ENCODE peak calls at places on chromosomes 13 and 19, in seven cellular contexts. Z is tibial nerve, D is iPS DF 6.9, E is mammary epithelial cell, M is stomach, I is mesendoderm, N is lower lobe of right lung. T is an unnamed sample. For H3K4me1, the result is how much of the 10 kb centered on the place peaks cover.

GRCh38 chr19:920051-920857 is 3.1 kb downstream of the KISS1R start:
- DNase-seq in Z (no peak), M (no peak), I (no peak), D (no peak), N (no peak), E (peak), T (peak)

GRCh38 chr13:42211704-42212103 is 60.2 kb upstream of the AKAP11 start:
- DNase-seq in E (peak), D (no peak), N (no peak), I (no peak), M (no peak), Z (no peak), T (no peak)

GRCh38 chr19:2166741-2167738 is 3.3 kb downstream of the DOT1L start:
- DNase-seq in N (peak), E (peak), I (no peak), Z (peak), M (peak), D (no peak), T (no peak)

GRCh38 chr13:23766199-23766771 is 122.9 kb downstream of the MIPEP start:
- DNase-seq in N (no peak), Z (no peak), M (no peak), E (no peak), I (no peak), D (no peak), T (no peak)

GRCh38 chr19:45960595-45961235 is 12.9 kb downstream of the NOVA2 start:
- DNase-seq in E (no peak), M (no peak), N (no peak), I (peak), D (no peak), Z (no peak), T (no peak)

GRCh38 chr19:51887522-51888498 is at the start of gene ZNF577:
- DNase-seq in D (peak), E (peak), Z (peak), N (peak), I (peak), M (peak), T (peak)

GRCh38 chr13:22114630-22115311 is 443.9 kb downstream of the FGF9 start:
- DNase-seq in E (no peak), I (no peak), Z (no peak), N (peak), M (no peak), D (no peak), T (no peak)

GRCh38 chr19:10544242-10544752 is 593 bp downstream of the ATG4D start:
- DNase-seq in N (no peak), D (no peak), I (peak), E (no peak), M (peak), Z (no peak), T (no peak)

GRCh38 chr13:79455331-79455730 is 25.6 kb upstream of the NDFIP2 start:
- DNase-seq in D (no peak), E (peak), Z (no peak), N (no peak), I (peak), M (no peak), T (no peak)

GRCh38 chr13:73677041-73677589 is 457.1 kb downstream of the KLF12 start:
- DNase-seq in N (no peak), Z (no peak), D (no peak), E (peak), I (peak), M (no peak), T (peak)

GRCh38 chr19:3434630-3435553 is 45.4 kb downstream of the SMIM24 start:
- DNase-seq in D (peak), I (peak), N (peak), Z (peak), M (peak), E (peak), T (peak)

GRCh38 chr13:99958402-99959126 is 13.0 kb downstream of the ZIC5 start:
- DNase-seq in D (no peak), E (no peak), Z (no peak), I (peak), M (peak), N (no peak), T (no peak)

GRCh38 chr19:45121827-45122345 is 28.9 kb downstream of the PPP1R37 start:
- DNase-seq in E (no peak), D (no peak), I (no peak), M (no peak), N (no peak), Z (no peak), T (no peak)

GRCh38 chr19:3397266-3398022 is 31.1 kb downstream of the NFIC start:
- DNase-seq in N (peak), D (no peak), I (no peak), E (peak), M (peak), Z (peak), T (no peak)

GRCh38 chr19:56091066-56091490 is 30.0 kb downstream of the ZNF787 start:
- DNase-seq in D (no peak), M (no peak), I (no peak), N (no peak), E (peak), Z (no peak), T (no peak)

GRCh38 chr13:106587787-106588186 is 19.9 kb upstream of the ARGLU1 start:
- DNase-seq in D (no peak), Z (no peak), E (no peak), N (no peak), I (no peak), M (no peak), T (no peak)

GRCh38 chr13:79528759-79529191 is 47.8 kb downstream of the NDFIP2 start:
- DNase-seq in N (no peak), E (no peak), Z (no peak), I (no peak), D (no peak), M (no peak), T (no peak)

GRCh38 chr13:27605610-27606200 is 14.6 kb downstream of the LNX2 start:
- DNase-seq in Z (no peak), N (no peak), M (no peak), E (peak), D (no peak), I (no peak), T (no peak)

GRCh38 chr13:79450110-79450509 is 30.8 kb upstream of the NDFIP2 start:
- DNase-seq in D (no peak), N (no peak), I (no peak), Z (no peak), E (no peak), M (no peak), T (no peak)

GRCh38 chr13:80361883-80362327 is 21.0 kb upstream of the SPRY2 start:
- DNase-seq in E (peak), N (no peak), Z (no peak), D (no peak), M (no peak), I (peak), T (no peak)

GRCh38 chr13:73957889-73958288 is 176.3 kb downstream of the KLF12 start:
- DNase-seq in M (no peak), I (no peak), D (no peak), E (no peak), Z (no peak), N (no peak), T (no peak)

GRCh38 chr19:45455707-45456499 is 11.9 kb upstream of the FOSB start:
- DNase-seq in D (no peak), M (peak), N (peak), I (peak), Z (peak), E (peak), T (peak)

GRCh38 chr19:17673937-17674799 is 14.0 kb downstream of the UNC13A start:
- DNase-seq in D (no peak), I (no peak), Z (no peak), M (no peak), E (no peak), N (no peak), T (no peak)

GRCh38 chr19:29285187-29285687 is 72.3 kb upstream of the UQCRFS1 start:
- DNase-seq in M (no peak), N (no peak), D (no peak), E (no peak), Z (no peak), I (no peak), T (no peak)

GRCh38 chr19:7199613-7200533 is 94.3 kb downstream of the INSR start:
- DNase-seq in D (no peak), N (no peak), I (peak), Z (no peak), M (peak), E (no peak), T (no peak)

GRCh38 chr19:4075373-4075772 is 8.7 kb upstream of the ZBTB7A start:
- DNase-seq in D (no peak), E (no peak), Z (no peak), N (peak), I (no peak), M (no peak), T (no peak)

GRCh38 chr13:60397693-60398437 is 845 bp downstream of the TDRD3 start:
- DNase-seq in D (no peak), Z (peak), I (peak), E (peak), N (peak), M (peak), T (peak)

GRCh38 chr13:85828094-85828684 is 29.0 kb upstream of the SLITRK6 start:
- DNase-seq in Z (no peak), I (peak), E (no peak), M (no peak), D (no peak), N (no peak), T (no peak)

GRCh38 chr19:45294291-45295029 is 28.2 kb downstream of the CKM start:
- DNase-seq in D (no peak), I (no peak), M (no peak), Z (no peak), E (no peak), N (no peak), T (no peak)

GRCh38 chr13:67366533-67366932 is 136.4 kb upstream of the PCDH9 start:
- DNase-seq in N (no peak), M (no peak), D (no peak), I (no peak), E (no peak), Z (no peak), T (no peak)

GRCh38 chr13:27923794-27924528 is 4.2 kb downstream of the PDX1 start:
- DNase-seq in E (no peak), Z (no peak), N (no peak), M (no peak), I (no peak), D (no peak), T (no peak)

GRCh38 chr19:15702590-15702930 is 25.3 kb upstream of the OR10H2 start:
- DNase-seq in E (peak), I (peak), D (no peak), N (peak), M (peak), Z (peak), T (no peak)

GRCh38 chr13:20174656-20175405 is 14.0 kb upstream of the GJA3 start:
- DNase-seq in N (peak), D (no peak), E (peak), M (peak), Z (peak), I (peak), T (peak)

GRCh38 chr19:17075860-17076538 is 422 bp downstream of the MYO9B start:
- DNase-seq in D (no peak), Z (no peak), M (peak), I (peak), N (peak), E (peak), T (no peak)

GRCh38 chr19:30437869-30438268 is 65.7 kb downstream of the ZNF536 start:
- DNase-seq in E (no peak), D (no peak), Z (no peak), N (no peak), M (no peak), I (peak), T (no peak)

GRCh38 chr13:106213028-106213427 is 322.4 kb downstream of the EFNB2 start:
- DNase-seq in E (no peak), D (no peak), M (no peak), N (no peak), I (no peak), Z (no peak), T (no peak)

GRCh38 chr19:47187023-47187655 is 43.9 kb downstream of the BBC3 start:
- DNase-seq in I (no peak), E (no peak), Z (no peak), M (no peak), D (no peak), N (no peak), T (no peak)
- H3K4me1 ChIP-seq in I (under half), E (under half), Z (under half), M (under half), D (under half), N (under half), T (under half)

DNA sequence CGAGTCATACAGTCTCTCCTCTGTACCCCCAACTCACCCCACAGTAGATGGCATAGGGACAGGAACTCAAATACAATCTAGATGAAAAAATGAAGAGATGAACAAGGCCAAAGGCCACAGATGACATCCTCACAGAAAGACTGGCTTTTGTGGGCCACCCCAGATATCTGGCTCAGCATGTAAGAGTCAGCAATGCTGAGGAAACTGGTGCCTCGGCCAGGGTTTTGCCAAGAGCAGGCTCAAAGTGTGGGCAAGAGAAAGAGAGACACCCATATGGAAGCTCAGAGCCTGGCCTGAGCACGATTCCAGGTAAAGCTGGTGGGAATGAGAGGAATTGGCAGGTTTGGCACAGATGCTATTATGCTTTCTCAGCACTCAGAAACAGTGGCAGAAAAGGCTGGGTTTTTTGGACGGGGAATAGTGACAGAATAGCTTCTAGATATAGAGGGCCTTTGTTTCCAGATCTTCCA is 460.6 kb downstream of the FOXO1 start:
- DNase-seq in E (no peak), M (no peak), I (no peak), Z (no peak), N (no peak), D (no peak), T (no peak)
- H3K4me3 ChIP-seq in E (no peak), M (no peak), I (no peak), Z (no peak), N (no peak), D (no peak), T (no peak)

GRCh38 chr19:19417618-19418270 is 12.3 kb downstream of the GATAD2A start:
- DNase-seq in N (no peak), Z (no peak), M (no peak), I (no peak), E (no peak), D (no peak), T (no peak)
- H3K4me1 ChIP-seq in N (half or more), Z (under half), M (under half), I (under half), E (under half), D (under half), T (under half)

DNA sequence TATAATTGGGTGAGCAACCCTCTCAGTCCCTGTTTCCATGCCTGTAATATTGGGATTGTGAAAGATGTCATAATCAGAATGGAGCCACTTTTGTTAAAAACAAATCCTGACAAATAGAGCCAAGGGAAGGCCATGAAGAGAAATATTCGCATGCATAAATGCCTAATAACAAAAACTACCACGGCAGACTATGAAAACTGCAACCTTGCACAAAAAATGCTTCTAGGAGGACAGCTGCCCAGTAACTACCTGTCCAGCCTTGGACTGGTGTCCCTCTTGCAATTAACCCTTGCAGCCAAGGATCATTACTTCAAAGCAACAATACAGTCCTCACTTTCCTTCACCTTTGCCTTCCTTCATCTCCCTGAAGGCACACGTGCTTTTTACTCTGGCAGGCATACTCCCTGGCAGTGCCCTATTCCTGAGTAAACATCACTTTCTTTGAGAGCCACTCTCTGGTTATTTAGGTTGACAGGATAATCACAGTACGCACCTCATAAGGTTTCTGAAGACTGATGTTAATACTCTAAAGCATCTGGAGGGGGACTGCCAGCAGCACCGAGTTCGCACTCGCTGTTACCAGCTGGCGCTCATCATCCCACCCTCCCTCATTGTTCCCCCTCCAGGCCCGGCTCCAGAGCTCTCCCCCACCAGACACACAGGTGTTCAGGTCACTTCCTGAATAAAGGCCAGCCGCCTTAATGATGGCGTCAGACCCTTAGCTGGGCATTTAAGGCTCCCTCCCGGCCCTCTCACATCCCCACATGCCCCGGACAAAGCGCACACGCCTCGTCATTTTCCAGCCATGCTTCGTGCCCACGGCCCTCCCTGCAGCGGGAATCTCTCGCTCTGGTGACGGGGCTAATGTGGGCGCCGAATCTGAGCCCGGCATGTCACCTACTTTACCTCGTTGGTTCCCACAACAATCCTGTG is 57.3 kb downstream of the CDADC1 start:
- DNase-seq in N (no peak), D (no peak), I (no peak), M (no peak), Z (no peak), E (no peak), T (no peak)
- H3K4me3 ChIP-seq in N (no peak), D (no peak), I (no peak), M (no peak), Z (no peak), E (no peak), T (no peak)

GRCh38 chr13:114124486-114124885 is 7.9 kb downstream of the RASA3 start:
- DNase-seq in I (no peak), M (no peak), N (no peak), D (no peak), Z (no peak), E (no peak), T (no peak)

GRCh38 chr13:114123448-114123847 is 9.0 kb downstream of the RASA3 start:
- DNase-seq in D (no peak), M (no peak), Z (no peak), N (no peak), E (no peak), I (no peak), T (no peak)

GRCh38 chr13:114125589-114125988 is 6.8 kb downstream of the RASA3 start:
- DNase-seq in E (no peak), N (peak), D (no peak), M (no peak), I (no peak), Z (no peak), T (no peak)

GRCh38 chr13:114123876-114124275 is 8.5 kb downstream of the RASA3 start:
- DNase-seq in N (no peak), Z (no peak), E (no peak), I (no peak), M (no peak), D (no peak), T (no peak)

DNA sequence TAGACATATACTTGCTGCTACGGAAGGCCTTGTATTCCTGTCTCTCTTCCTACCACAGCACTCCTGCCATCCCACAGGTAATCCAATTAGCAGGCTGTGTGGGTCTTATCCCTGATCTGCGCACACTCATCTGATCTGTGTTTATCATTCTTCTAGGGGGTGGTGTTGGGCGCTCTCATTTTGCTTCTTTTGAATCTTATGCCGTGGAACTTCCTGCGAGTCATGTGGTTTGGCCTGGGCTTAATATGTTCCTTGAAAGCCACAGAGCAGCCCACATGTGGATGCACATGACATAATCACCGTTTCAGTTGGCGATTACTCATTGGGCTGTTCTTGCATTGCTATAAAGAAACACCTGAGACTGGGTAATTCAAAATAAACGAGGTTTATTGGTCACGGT is 7.5 kb downstream of the RASA3 start:
- DNase-seq in Z (no peak), D (no peak), M (no peak), N (no peak), I (no peak), E (peak), T (no peak)
- H3K4me1 ChIP-seq in Z (half or more), D (under half), M (under half), N (half or more), I (under half), E (under half), T (under half)

GRCh38 chr13:40434516-40435397 is 231.7 kb downstream of the FOXO1 start:
- DNase-seq in M (no peak), N (no peak), E (no peak), D (no peak), Z (no peak), I (no peak), T (no peak)

GRCh38 chr13:40439928-40440327 is 226.5 kb downstream of the FOXO1 start:
- DNase-seq in E (no peak), M (no peak), N (no peak), I (no peak), D (no peak), Z (no peak), T (no peak)

GRCh38 chr13:40440990-40441820 is 225.2 kb downstream of the FOXO1 start:
- DNase-seq in N (peak), E (peak), Z (peak), D (no peak), I (no peak), M (peak), T (no peak)

GRCh38 chr13:40438999-40439797 is 227.2 kb downstream of the FOXO1 start:
- DNase-seq in M (no peak), E (peak), I (no peak), D (no peak), Z (no peak), N (no peak), T (no peak)

DNA sequence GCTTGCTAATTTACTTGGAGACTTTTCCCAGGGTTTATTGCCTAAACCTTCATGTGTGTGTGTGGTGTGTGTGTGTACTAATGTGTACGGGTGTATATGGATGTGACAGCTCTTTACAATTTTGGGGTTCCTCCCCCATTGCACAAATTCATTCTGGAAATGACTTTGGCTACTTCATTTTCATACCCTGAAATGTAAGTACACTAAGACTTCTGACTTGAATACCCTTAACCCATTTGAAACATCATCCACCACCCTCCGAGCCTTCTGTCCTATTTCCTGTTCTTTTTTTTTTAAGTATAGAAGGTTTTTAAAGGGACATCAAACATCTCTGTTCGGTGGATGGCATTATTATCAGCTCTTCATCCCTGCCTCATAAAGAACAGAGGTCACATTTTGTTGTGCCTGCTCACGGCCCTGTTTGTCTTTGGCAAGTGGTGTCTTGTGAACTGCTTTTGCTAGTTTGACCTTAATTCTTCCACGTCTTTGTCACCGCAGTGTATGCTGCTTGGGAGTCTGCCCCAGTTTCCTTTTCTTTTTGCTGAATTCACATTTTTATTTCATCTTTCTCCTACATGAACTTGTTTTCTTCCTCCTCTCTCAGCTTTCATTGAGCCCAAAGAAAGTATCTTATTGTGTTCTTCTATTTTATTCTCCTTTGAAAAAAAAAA is 228.3 kb downstream of the FOXO1 start:
- DNase-seq in M (no peak), I (no peak), E (no peak), Z (no peak), D (no peak), N (no peak), T (no peak)
- H3K4me3 ChIP-seq in M (no peak), I (no peak), E (no peak), Z (no peak), D (no peak), N (no peak), T (no peak)

T was measured in RWPE2.